ENCODE peak calls at places on chromosomes 13 and 19, in nine cellular contexts. One of them, this sample, is unnamed.

GRCh38 chr19:41870401-41870873 is 6.6 kb upstream of the CD79A start:
- DNase-seq in cerebellum: no peak
- DNase-seq in stimulated activated CD8-positive, alpha-beta memory T cell treated with anti-CD3 and anti-CD28 coated beads, Interleukin-15, amount 100 ng/mL, for 48 hours: no peak
- DNase-seq in NCI-H748 treated with DMSO at 0.1 percent for 48 hours: no peak
- DNase-seq in neuronal stem cell: no peak
- DNase-seq in left ventricle myocardium inferior: no peak
- DNase-seq in cardiac septum: no peak
- DNase-seq in progenitor cell of endocrine pancreas: no peak
- DNase-seq in effector CD4-positive, alpha-beta T cell: no peak
- DNase-seq in this sample: no peak

GRCh38 chr19:56748443-56748842 is 76.9 kb upstream of the ZNF835 start:
- DNase-seq in cerebellum: peak; percentile 52
- DNase-seq in stimulated activated CD8-positive, alpha-beta memory T cell treated with anti-CD3 and anti-CD28 coated beads, Interleukin-15, amount 100 ng/mL, for 48 hours: no peak
- DNase-seq in NCI-H748 treated with DMSO at 0.1 percent for 48 hours: no peak
- DNase-seq in neuronal stem cell: peak; percentile 9
- DNase-seq in left ventricle myocardium inferior: no peak
- DNase-seq in cardiac septum: no peak
- DNase-seq in progenitor cell of endocrine pancreas: no peak
- DNase-seq in effector CD4-positive, alpha-beta T cell: no peak
- DNase-seq in this sample: no peak

GRCh38 chr19:31303262-31303815 is 45.9 kb downstream of the TSHZ3 start:
- DNase-seq in cerebellum: no peak
- DNase-seq in stimulated activated CD8-positive, alpha-beta memory T cell treated with anti-CD3 and anti-CD28 coated beads, Interleukin-15, amount 100 ng/mL, for 48 hours: no peak
- DNase-seq in NCI-H748 treated with DMSO at 0.1 percent for 48 hours: no peak
- DNase-seq in neuronal stem cell: no peak
- DNase-seq in left ventricle myocardium inferior: no peak
- DNase-seq in cardiac septum: peak; percentile 58
- DNase-seq in progenitor cell of endocrine pancreas: no peak
- DNase-seq in effector CD4-positive, alpha-beta T cell: no peak
- DNase-seq in this sample: no peak

GRCh38 chr19:13091400-13092161 is 11.1 kb downstream of the LYL1 start:
- DNase-seq in cerebellum: no peak
- DNase-seq in stimulated activated CD8-positive, alpha-beta memory T cell treated with anti-CD3 and anti-CD28 coated beads, Interleukin-15, amount 100 ng/mL, for 48 hours: no peak
- DNase-seq in NCI-H748 treated with DMSO at 0.1 percent for 48 hours: no peak
- DNase-seq in neuronal stem cell: no peak
- DNase-seq in left ventricle myocardium inferior: peak; percentile 62
- DNase-seq in cardiac septum: no peak
- DNase-seq in progenitor cell of endocrine pancreas: no peak
- DNase-seq in effector CD4-positive, alpha-beta T cell: no peak
- DNase-seq in this sample: peak; percentile 61

GRCh38 chr13:30752201-30752797 is 17.0 kb downstream of the ALOX5AP start:
- DNase-seq in cerebellum: peak; percentile 68
- DNase-seq in stimulated activated CD8-positive, alpha-beta memory T cell treated with anti-CD3 and anti-CD28 coated beads, Interleukin-15, amount 100 ng/mL, for 48 hours: no peak
- DNase-seq in NCI-H748 treated with DMSO at 0.1 percent for 48 hours: no peak
- DNase-seq in neuronal stem cell: no peak
- DNase-seq in left ventricle myocardium inferior: peak; percentile 38
- DNase-seq in cardiac septum: no peak
- DNase-seq in progenitor cell of endocrine pancreas: no peak
- DNase-seq in effector CD4-positive, alpha-beta T cell: no peak
- DNase-seq in this sample: no peak

GRCh38 chr13:106650690-106651205 is 82.8 kb upstream of the ARGLU1 start:
- DNase-seq in cerebellum: no peak
- DNase-seq in stimulated activated CD8-positive, alpha-beta memory T cell treated with anti-CD3 and anti-CD28 coated beads, Interleukin-15, amount 100 ng/mL, for 48 hours: no peak
- DNase-seq in NCI-H748 treated with DMSO at 0.1 percent for 48 hours: no peak
- DNase-seq in neuronal stem cell: no peak
- DNase-seq in left ventricle myocardium inferior: no peak
- DNase-seq in cardiac septum: no peak
- DNase-seq in progenitor cell of endocrine pancreas: no peak
- DNase-seq in effector CD4-positive, alpha-beta T cell: no peak
- DNase-seq in this sample: no peak

GRCh38 chr13:99663908-99664307 is 162.6 kb downstream of the TM9SF2 start:
- DNase-seq in cerebellum: no peak
- DNase-seq in stimulated activated CD8-positive, alpha-beta memory T cell treated with anti-CD3 and anti-CD28 coated beads, Interleukin-15, amount 100 ng/mL, for 48 hours: no peak
- DNase-seq in NCI-H748 treated with DMSO at 0.1 percent for 48 hours: no peak
- DNase-seq in neuronal stem cell: no peak
- DNase-seq in left ventricle myocardium inferior: no peak
- DNase-seq in cardiac septum: no peak
- DNase-seq in progenitor cell of endocrine pancreas: no peak
- DNase-seq in effector CD4-positive, alpha-beta T cell: no peak
- DNase-seq in this sample: no peak

GRCh38 chr19:50331187-50332013 is 2.2 kb upstream of the KCNC3 start:
- DNase-seq in cerebellum: no peak
- DNase-seq in stimulated activated CD8-positive, alpha-beta memory T cell treated with anti-CD3 and anti-CD28 coated beads, Interleukin-15, amount 100 ng/mL, for 48 hours: no peak
- DNase-seq in NCI-H748 treated with DMSO at 0.1 percent for 48 hours: no peak
- DNase-seq in neuronal stem cell: no peak
- DNase-seq in left ventricle myocardium inferior: no peak
- DNase-seq in cardiac septum: no peak
- DNase-seq in progenitor cell of endocrine pancreas: no peak
- DNase-seq in effector CD4-positive, alpha-beta T cell: no peak
- DNase-seq in this sample: no peak

GRCh38 chr19:13103961-13104847 is 1.5 kb upstream of the LYL1 start:
- DNase-seq in cerebellum: peak; percentile 55
- DNase-seq in stimulated activated CD8-positive, alpha-beta memory T cell treated with anti-CD3 and anti-CD28 coated beads, Interleukin-15, amount 100 ng/mL, for 48 hours: no peak
- DNase-seq in NCI-H748 treated with DMSO at 0.1 percent for 48 hours: no peak
- DNase-seq in neuronal stem cell: no peak
- DNase-seq in left ventricle myocardium inferior: peak; percentile 79
- DNase-seq in cardiac septum: peak; percentile 91
- DNase-seq in progenitor cell of endocrine pancreas: no peak
- DNase-seq in effector CD4-positive, alpha-beta T cell: peak; percentile 58
- DNase-seq in this sample: no peak

GRCh38 chr13:110361365-110361911 is 54.4 kb downstream of the COL4A2 start:
- DNase-seq in cerebellum: no peak
- DNase-seq in stimulated activated CD8-positive, alpha-beta memory T cell treated with anti-CD3 and anti-CD28 coated beads, Interleukin-15, amount 100 ng/mL, for 48 hours: no peak
- DNase-seq in NCI-H748 treated with DMSO at 0.1 percent for 48 hours: no peak
- DNase-seq in neuronal stem cell: no peak
- DNase-seq in left ventricle myocardium inferior: peak; percentile 83
- DNase-seq in cardiac septum: peak; percentile 82
- DNase-seq in progenitor cell of endocrine pancreas: no peak
- DNase-seq in effector CD4-positive, alpha-beta T cell: no peak
- DNase-seq in this sample: peak; percentile 47

This sample was measured in tibial nerve.